ENCODE peak calls at places on chromosomes 1 and 21, in nine cellular contexts. G is tibial nerve, B is heart left ventricle, H is ovary, N is AG10803, V is astrocyte of the spinal cord, Q is cardiac fibroblast, Z is heart right ventricle, E is HL-60. D is an unnamed sample.

GRCh38 chr1:38990401-38990745 is 703 bp upstream of the AKIRIN1 start:
- DNase-seq in B (no peak), Z (no peak), H (no peak), G (no peak), V (peak), N (peak), E (no peak), Q (peak), D (peak)

GRCh38 chr1:44693900-44694299 is 19.4 kb downstream of the ARMH1 start:
- DNase-seq in E (no peak), G (no peak), Z (no peak), B (no peak), H (no peak), V (no peak), Q (no peak), N (no peak), D (no peak)

GRCh38 chr1:244150071-244150470 is 99.0 kb downstream of the ZBTB18 start:
- DNase-seq in E (no peak), Z (no peak), N (peak), G (no peak), H (no peak), B (no peak), Q (no peak), V (peak), D (peak)

GRCh38 chr21:38759286-38759872 is 46.4 kb upstream of the ETS2 start:
- DNase-seq in N (no peak), Q (no peak), Z (no peak), B (no peak), H (no peak), G (no peak), V (no peak), E (no peak), D (no peak)

GRCh38 chr1:93977546-93977945 is 68.3 kb upstream of the GCLM start:
- DNase-seq in N (peak), Z (no peak), H (no peak), E (no peak), G (no peak), V (peak), B (no peak), Q (peak), D (peak)

GRCh38 chr1:1168451-1169411 is 4.9 kb upstream of the TTLL10 start:
- DNase-seq in N (no peak), G (no peak), Z (peak), V (no peak), H (no peak), E (no peak), Q (no peak), B (no peak), D (no peak)

GRCh38 chr1:239952348-239953307 is 139.1 kb upstream of the FMN2 start:
- DNase-seq in G (no peak), B (no peak), H (no peak), Z (no peak), N (no peak), Q (peak), E (no peak), V (no peak), D (peak)

GRCh38 chr1:31802190-31803150 is 13.4 kb downstream of the SPOCD1 start:
- DNase-seq in V (peak), Z (no peak), G (no peak), H (no peak), B (no peak), Q (peak), E (no peak), N (peak), D (no peak)

GRCh38 chr1:11026052-11026451 is 13.6 kb downstream of the TARDBP start:
- DNase-seq in V (no peak), Q (no peak), Z (no peak), E (no peak), H (no peak), N (peak), B (no peak), G (no peak), D (no peak)

GRCh38 chr1:239989990-239990389 is 101.7 kb upstream of the FMN2 start:
- DNase-seq in G (no peak), B (no peak), E (no peak), Q (no peak), Z (no peak), H (no peak), V (no peak), N (no peak), D (no peak)

GRCh38 chr1:219790834-219791615 is 137.3 kb downstream of the SLC30A10 start:
- DNase-seq in E (no peak), N (peak), G (no peak), Q (no peak), H (no peak), B (no peak), Z (no peak), V (peak), D (no peak)

GRCh38 chr1:167594827-167595226 is 35.2 kb upstream of the RCSD1 start:
- DNase-seq in G (no peak), N (no peak), B (no peak), E (no peak), H (no peak), V (no peak), Q (no peak), Z (no peak), D (no peak)

GRCh38 chr1:181043025-181043880 is 9.5 kb downstream of the MR1 start:
- DNase-seq in E (peak), Q (peak), H (no peak), Z (no peak), V (no peak), B (no peak), N (peak), G (peak), D (no peak)

GRCh38 chr1:66402194-66402593 is 131.8 kb upstream of the SGIP1 start:
- DNase-seq in G (peak), Q (peak), H (peak), B (peak), N (peak), V (no peak), Z (peak), E (no peak), D (peak)

GRCh38 chr1:112701227-112702066 is 5.5 kb downstream of the RHOC start:
- DNase-seq in Q (no peak), E (no peak), H (no peak), B (peak), V (no peak), G (no peak), N (no peak), Z (no peak), D (no peak)

GRCh38 chr1:169113613-169114119 is 7.2 kb downstream of the ATP1B1 start:
- DNase-seq in V (peak), B (no peak), H (no peak), N (peak), G (no peak), E (no peak), Q (peak), Z (no peak), D (peak)

GRCh38 chr1:30603081-30603858 is 120.1 kb downstream of the MATN1 start:
- DNase-seq in Q (no peak), E (no peak), Z (no peak), B (no peak), H (no peak), G (no peak), N (no peak), V (no peak), D (no peak)

GRCh38 chr1:112904071-112904830 is 51.7 kb downstream of the SLC16A1 start:
- DNase-seq in H (no peak), G (no peak), N (peak), Q (peak), V (peak), B (no peak), E (no peak), Z (no peak), D (peak)

GRCh38 chr1:227299238-227299637 is 19.1 kb downstream of the CDC42BPA start:
- DNase-seq in E (no peak), Q (peak), B (no peak), G (no peak), N (peak), V (peak), H (no peak), Z (no peak), D (peak)

GRCh38 chr1:248736992-248737391 is 18.6 kb downstream of the LYPD8 start:
- DNase-seq in E (no peak), N (no peak), B (no peak), Q (no peak), V (no peak), Z (no peak), H (no peak), G (no peak), D (no peak)

GRCh38 chr1:214707306-214708087 is 104.5 kb downstream of the CENPF start:
- DNase-seq in Q (peak), G (no peak), N (peak), B (no peak), V (peak), H (no peak), Z (no peak), E (no peak), D (peak)

GRCh38 chr1:19689131-19689757 is 24.6 kb downstream of the HTR6 start:
- DNase-seq in V (no peak), H (no peak), N (no peak), E (no peak), G (no peak), Z (no peak), Q (no peak), B (no peak), D (no peak)

GRCh38 chr21:35525443-35525842 is 476.3 kb upstream of the RUNX1 start:
- DNase-seq in N (no peak), Q (peak), E (no peak), B (no peak), H (no peak), Z (no peak), V (no peak), G (no peak), D (peak)

GRCh38 chr1:57620589-57620988 is 196.7 kb upstream of the DAB1 start:
- DNase-seq in H (peak), E (no peak), V (no peak), G (no peak), N (no peak), Z (no peak), Q (no peak), B (no peak), D (no peak)

GRCh38 chr1:44035726-44036408 is 4.6 kb upstream of the SLC6A9 start:
- DNase-seq in V (no peak), E (no peak), H (peak), G (no peak), N (no peak), Q (peak), Z (peak), B (peak), D (peak)

GRCh38 chr1:206859082-206859491 is 6.3 kb upstream of the IL20 start:
- DNase-seq in H (no peak), V (no peak), B (no peak), Z (no peak), E (no peak), G (no peak), N (no peak), Q (peak), D (no peak)

DNA sequence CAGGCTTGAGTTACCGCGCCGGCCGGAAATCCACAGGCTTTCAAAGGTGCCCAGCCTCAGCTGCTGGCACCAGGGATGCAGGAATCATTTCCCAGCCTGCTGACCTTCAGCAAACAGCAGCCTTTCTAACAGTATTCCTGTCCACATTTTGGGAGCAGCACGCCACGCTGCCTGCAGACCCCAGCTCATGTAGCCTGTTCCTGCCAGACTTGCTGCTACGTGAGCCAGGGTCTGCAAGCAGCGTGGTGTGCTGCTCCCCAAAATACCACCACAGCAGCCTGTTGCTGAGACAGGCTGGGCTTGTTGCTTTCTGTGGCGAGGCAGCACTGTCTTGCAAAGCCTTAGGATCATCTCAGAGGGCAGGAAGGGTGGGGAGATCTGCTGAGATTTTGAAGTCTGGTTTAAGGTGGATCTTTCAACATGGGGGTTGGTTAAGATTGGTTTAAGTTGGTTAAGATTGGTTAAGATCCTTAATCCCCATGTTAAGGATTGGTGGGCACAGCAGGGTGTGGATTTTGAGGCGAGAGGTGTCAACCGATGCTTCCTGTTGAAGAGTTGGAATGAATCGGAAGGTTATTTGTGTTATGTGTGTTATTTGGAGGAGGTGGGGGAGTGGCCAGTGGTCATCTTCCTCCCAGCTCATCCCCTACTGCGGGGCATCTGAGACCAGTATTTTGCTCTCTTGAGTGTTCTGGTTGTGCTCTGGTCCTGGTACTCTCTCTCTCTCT is 12.9 kb downstream of the FAAH start:
- DNase-seq in Q (no peak), Z (no peak), E (no peak), V (no peak), G (no peak), H (no peak), N (no peak), B (no peak), D (no peak)
- H3K4me3 ChIP-seq in Q (no peak), Z (peak), E (no peak), V (no peak), G (no peak), H (peak), N (no peak), B (peak), D (no peak)

GRCh38 chr1:45913183-45913924 is 109.9 kb downstream of the MAST2 start:
- DNase-seq in E (no peak), N (peak), V (peak), H (peak), Q (peak), B (peak), Z (peak), G (peak), D (peak)
- H3K4me3 ChIP-seq in E (no peak), N (peak), V (no peak), H (no peak), Q (no peak), B (peak), Z (peak), G (no peak), D (no peak)

GRCh38 chr21:46660505-46660904 is 25.0 kb downstream of the PRMT2 start:
- DNase-seq in N (no peak), Z (no peak), E (no peak), H (no peak), V (no peak), Q (no peak), B (no peak), G (no peak), D (no peak)
- H3K4me3 ChIP-seq in N (no peak), Z (no peak), E (no peak), H (no peak), V (no peak), Q (no peak), B (no peak), G (no peak), D (no peak)

DNA sequence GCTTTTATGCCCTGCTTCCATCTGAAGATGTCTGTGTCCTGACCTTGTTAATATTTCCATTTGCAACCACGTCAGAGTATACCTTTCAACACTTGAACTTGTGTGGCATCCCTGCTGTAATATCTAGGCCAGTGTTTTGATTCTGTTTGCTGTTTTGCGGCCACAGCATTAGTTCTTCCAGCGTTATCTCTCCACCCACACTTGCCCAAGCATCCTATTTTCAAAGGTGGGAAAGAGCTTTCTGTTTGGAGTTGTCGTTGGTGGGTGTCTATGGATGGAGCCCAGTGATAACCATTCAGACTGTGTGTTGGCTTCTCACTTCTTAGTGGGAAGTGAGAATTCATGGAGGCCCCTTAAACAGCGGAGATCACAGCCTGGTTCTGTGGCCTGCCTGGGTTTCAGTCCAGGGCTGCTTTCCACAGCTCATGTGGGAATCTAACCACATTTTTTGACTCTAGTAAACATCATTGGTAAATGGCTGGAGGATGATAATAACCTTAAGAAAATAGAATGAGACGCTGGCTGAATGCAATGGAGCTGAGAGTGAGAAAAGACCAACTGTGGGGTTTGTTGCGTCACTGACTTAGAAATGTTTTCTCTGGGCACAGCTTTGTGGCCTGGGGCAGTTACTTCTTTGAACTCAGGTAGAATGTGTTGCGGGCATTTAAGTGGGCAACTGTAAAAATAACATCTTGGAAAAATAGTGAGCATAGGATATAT is 7.6 kb downstream of the TENT5C start:
- DNase-seq in V (no peak), Z (no peak), E (no peak), G (no peak), B (peak), Q (peak), H (no peak), N (no peak), D (peak)
- H3K4me3 ChIP-seq in V (no peak), Z (no peak), E (no peak), G (no peak), B (no peak), Q (no peak), H (no peak), N (no peak), D (no peak)

DNA sequence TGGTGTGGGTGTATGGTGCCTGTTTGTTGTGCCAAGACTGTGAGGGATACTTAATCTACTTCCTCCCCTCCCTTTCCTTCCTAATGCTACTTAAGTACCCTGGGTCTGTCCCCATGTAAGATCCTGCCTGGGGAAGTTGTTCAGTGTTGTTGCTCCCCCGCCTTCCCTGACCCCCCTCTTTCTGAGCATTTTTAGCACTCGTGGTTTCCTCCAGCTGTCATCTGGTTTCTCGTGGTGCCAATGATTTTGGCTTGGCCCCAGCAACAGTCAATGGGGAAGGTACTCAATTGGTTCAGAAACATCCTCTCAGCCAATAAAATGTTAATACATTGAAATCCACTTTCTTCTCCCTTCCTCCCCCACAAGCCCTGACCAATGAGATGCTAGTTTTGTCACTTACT is 8.0 kb upstream of the B4GALT3 start:
- DNase-seq in H (no peak), Q (peak), N (peak), B (peak), V (peak), G (peak), Z (peak), E (peak), D (peak)
- H3K4me3 ChIP-seq in H (no peak), Q (no peak), N (no peak), B (no peak), V (no peak), G (no peak), Z (no peak), E (no peak), D (no peak)

DNA sequence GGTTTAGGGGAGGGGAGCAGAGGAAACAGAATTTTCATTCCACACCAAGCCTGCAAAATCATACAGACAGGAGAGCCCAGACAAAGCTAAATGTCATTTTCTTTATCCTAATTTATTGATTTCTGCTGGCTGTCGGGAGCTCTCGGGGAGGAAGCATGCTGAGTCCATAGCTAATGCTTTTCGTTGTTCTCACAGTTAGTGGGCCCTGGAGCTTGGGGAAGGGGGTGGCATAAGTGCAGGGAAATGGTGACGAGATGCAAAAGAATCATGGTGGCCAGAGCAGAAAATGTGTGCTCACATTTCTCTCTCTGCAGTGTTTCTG is 202.4 kb downstream of the TOMM20 start:
- DNase-seq in Z (no peak), B (no peak), G (no peak), Q (no peak), H (no peak), N (no peak), E (no peak), V (no peak), D (no peak)
- H3K4me3 ChIP-seq in Z (no peak), B (no peak), G (no peak), Q (no peak), H (no peak), N (no peak), E (no peak), V (no peak), D (no peak)

DNA sequence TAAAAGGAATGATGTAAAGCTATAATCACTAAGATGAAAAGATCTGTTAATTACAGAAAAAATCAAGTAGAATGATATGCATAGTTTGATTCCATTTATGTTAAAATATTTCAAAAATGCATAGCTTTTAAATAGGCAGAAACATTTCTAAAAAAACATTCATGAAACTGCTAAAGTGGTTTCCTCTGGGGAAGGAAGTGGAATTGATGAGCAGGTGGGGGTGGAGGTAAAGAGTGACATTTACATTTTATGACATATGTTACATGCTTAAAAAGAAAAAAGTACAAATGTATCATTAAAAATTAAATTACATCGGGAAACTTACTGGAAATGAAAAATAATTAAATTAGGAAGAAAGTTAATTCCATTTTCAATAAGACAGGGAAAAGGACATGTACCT is 42.8 kb upstream of the JAK1 start:
- DNase-seq in Z (no peak), N (no peak), E (no peak), G (no peak), V (no peak), Q (no peak), B (no peak), H (no peak), D (no peak)
- H3K4me3 ChIP-seq in Z (no peak), N (no peak), E (no peak), G (no peak), V (no peak), Q (no peak), B (no peak), H (no peak), D (no peak)